ENCODE peak calls at places on chromosomes 11 and 22, in five cellular contexts. D is tibial nerve, Q is HepG2, N is sigmoid colon, G is suprapubic skin. O is an unnamed sample. For H3K4me1 and H3K27me3, the result is how much of the 10 kb centered on the place peaks cover.

GRCh38 chr11:47225552-47226137 is 10.9 kb downstream of the DDB2 start:
- DNase-seq in D (no peak), G (no peak), N (no peak), Q (no peak), O (no peak)

GRCh38 chr11:116733386-116733755 is 39.4 kb downstream of the BUD13 start:
- DNase-seq in Q (no peak), D (no peak), G (no peak), N (no peak), O (no peak)

GRCh38 chr11:33721291-33721840 is 14.9 kb downstream of the CD59 start:
- DNase-seq in D (no peak), G (no peak), N (no peak), Q (no peak), O (no peak)

GRCh38 chr11:11265994-11266606 is 87.0 kb downstream of the CSNK2A3 start:
- DNase-seq in N (no peak), Q (no peak), G (no peak), D (peak), O (no peak)

GRCh38 chr11:3085052-3085451 is 27.8 kb upstream of the CARS1 start:
- DNase-seq in Q (no peak), G (no peak), D (no peak), N (no peak), O (no peak)

GRCh38 chr11:128549256-128549944 is 38.0 kb downstream of the ETS1 start:
- DNase-seq in D (peak), Q (no peak), G (no peak), N (peak), O (no peak)

GRCh38 chr11:47342036-47342803 is 10.3 kb downstream of the MYBPC3 start:
- DNase-seq in N (no peak), D (no peak), G (no peak), Q (no peak), O (no peak)

GRCh38 chr11:6245536-6245935 is 6.6 kb downstream of the CNGA4 start:
- DNase-seq in G (no peak), Q (no peak), D (no peak), N (no peak), O (no peak)

GRCh38 chr22:49827307-49827852 is 293 bp downstream of the BRD1 start:
- DNase-seq in Q (no peak), D (no peak), G (no peak), N (no peak), O (no peak)

GRCh38 chr11:69280994-69281393 is 13.0 kb upstream of the MYEOV start:
- DNase-seq in G (no peak), Q (no peak), D (peak), N (no peak), O (no peak)

GRCh38 chr11:93054881-93055280 is 85.4 kb downstream of the MTNR1B start:
- DNase-seq in G (no peak), Q (peak), D (no peak), N (no peak), O (no peak)
- TF ChIP-seq EP300 in G (no peak), Q (no peak), D (no peak), N (no peak), O (no peak)

DNA sequence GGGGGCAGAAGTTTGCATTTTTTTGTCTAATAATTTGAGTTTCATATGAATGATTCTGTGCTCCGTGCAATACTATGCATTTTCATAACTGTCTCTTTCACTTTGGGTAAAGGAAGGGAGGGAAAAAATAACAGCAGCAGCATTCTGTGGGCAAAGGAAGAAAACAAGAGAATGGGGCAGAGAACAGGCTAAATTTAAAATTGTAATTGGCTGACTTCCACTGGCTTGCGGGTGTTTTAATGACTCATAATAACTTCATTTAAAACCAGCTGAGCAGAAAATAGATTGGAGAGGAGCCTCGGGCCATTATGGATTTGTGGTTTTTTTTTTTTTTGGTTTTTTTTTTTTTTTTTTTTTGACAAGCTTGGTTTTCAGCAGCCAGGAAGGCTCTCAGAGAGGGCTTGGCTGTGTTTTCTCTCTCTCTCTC is 107.4 kb downstream of the ZBTB16 start:
- DNase-seq in G (no peak), D (peak), N (peak), Q (no peak), O (no peak)
- H3K4me1 ChIP-seq in G (half or more), D (half or more), N (half or more), Q (under half), O (half or more)

GRCh38 chr22:48068323-48068722 is 1305.9 kb downstream of the TBC1D22A start:
- DNase-seq in N (peak), D (no peak), G (no peak), Q (no peak), O (no peak)

GRCh38 chr22:48070760-48071159 is 1308.3 kb downstream of the TBC1D22A start:
- DNase-seq in D (no peak), N (peak), Q (no peak), G (no peak), O (no peak)

GRCh38 chr22:48071828-48072227 is 1309.4 kb downstream of the TBC1D22A start:
- DNase-seq in Q (no peak), N (no peak), D (no peak), G (no peak), O (no peak)

GRCh38 chr22:48071305-48071704 is 1308.9 kb downstream of the TBC1D22A start:
- DNase-seq in Q (no peak), D (no peak), G (no peak), N (peak), O (no peak)

GRCh38 chr22:48070083-48070482 is 1307.6 kb downstream of the TBC1D22A start:
- DNase-seq in Q (no peak), G (no peak), N (peak), D (no peak), O (no peak)
- H3K27me3 ChIP-seq in Q (under half), G (under half), N (under half), D (under half), O (under half)

GRCh38 chr11:126834149-126834548 is 166.4 kb downstream of the KIRREL3 start:
- DNase-seq in N (no peak), D (peak), Q (no peak), G (no peak), O (no peak)
- TF ChIP-seq EP300 in N (no peak), D (peak), Q (no peak), G (no peak), O (no peak)